ENCODE peak calls at places on chromosomes 4 and X, in four cellular contexts. T is mammary epithelial cell; R is CD8-positive, alpha-beta memory T cell; L is thoracic aorta. O is an unnamed sample.

GRCh38 chr4:2127609-2128300 is 68.6 kb downstream of the NAT8L start:
- DNase-seq in L (no peak), R (no peak), T (no peak), O (no peak)

GRCh38 chr4:26204911-26205368 is 115.9 kb upstream of the RBPJ start:
- DNase-seq in T (no peak), R (no peak), L (no peak), O (no peak)

GRCh38 chr4:120066182-120066524 is 495 bp downstream of the MAD2L1 start:
- DNase-seq in L (no peak), R (peak; percentile 28), T (no peak), O (no peak)

GRCh38 chr4:173522874-173523395 is 7.1 kb downstream of the HAND2 start:
- DNase-seq in L (no peak), T (no peak), R (no peak), O (no peak)

GRCh38 chr4:173525118-173526033 is 4.7 kb downstream of the HAND2 start:
- DNase-seq in T (no peak), R (no peak), L (no peak), O (no peak)

GRCh38 chrX:69034451-69034850 is 130.8 kb downstream of the PJA1 start:
- DNase-seq in T (no peak), R (no peak), L (no peak), O (no peak)

GRCh38 chr4:29551813-29552212 is 1168.4 kb upstream of the PCDH7 start:
- DNase-seq in R (no peak), L (no peak), T (no peak), O (no peak)

GRCh38 chr4:120826853-120827252 is 95.7 kb downstream of the PRDM5 start:
- DNase-seq in R (no peak), T (no peak), L (no peak), O (no peak)

GRCh38 chrX:15619053-15619772 is 18.5 kb upstream of the ACE2 start:
- DNase-seq in L (no peak), R (no peak), T (peak; percentile 93), O (peak; percentile 74)

GRCh38 chrX:49101629-49101984 is 21.9 kb upstream of the WDR45 start:
- DNase-seq in L (no peak), T (no peak), R (no peak), O (no peak)

GRCh38 chr4:10086506-10087120 is 30.0 kb downstream of the WDR1 start:
- DNase-seq in R (no peak), L (no peak), T (no peak), O (no peak)

GRCh38 chr4:150355404-150355803 is 226.5 kb upstream of the MAB21L2 start:
- DNase-seq in L (no peak), R (no peak), T (no peak), O (no peak)

GRCh38 chrX:136146614-136147319 is 566 bp upstream of the FHL1 start:
- DNase-seq in L (no peak), T (no peak), R (no peak), O (no peak)

GRCh38 chr4:98573791-98574190 is 84.6 kb downstream of the TSPAN5 start:
- DNase-seq in L (no peak), T (peak; percentile 53), R (no peak), O (no peak)

GRCh38 chr4:165199722-165200121 is 7.6 kb upstream of the KLHL2 start:
- DNase-seq in R (no peak), L (no peak), T (peak; percentile 88), O (no peak)

GRCh38 chrX:153816821-153817220 is 13.5 kb downstream of the PDZD4 start:
- DNase-seq in L (no peak), T (no peak), R (peak; percentile 10), O (no peak)

GRCh38 chr4:48366611-48367010 is 25.3 kb downstream of the SLAIN2 start:
- DNase-seq in T (no peak), L (no peak), R (no peak), O (no peak)

GRCh38 chrX:123846598-123847038 is 13.2 kb upstream of the XIAP start:
- DNase-seq in R (no peak), T (peak; percentile 44), L (no peak), O (no peak)

GRCh38 chr4:149713031-149713430 is 102.6 kb downstream of the IQCM start:
- DNase-seq in L (no peak), T (no peak), R (no peak), O (no peak)

GRCh38 chr4:95159384-95159783 is 389.4 kb downstream of the UNC5C start:
- DNase-seq in L (no peak), T (no peak), R (no peak), O (no peak)

GRCh38 chrX:31546130-31546529 is 474.3 kb upstream of the FTHL17 start:
- DNase-seq in R (no peak), L (no peak), T (peak; percentile 74), O (peak; percentile 45)

GRCh38 chr4:185681604-185682003 is 130.4 kb downstream of the SORBS2 start:
- DNase-seq in T (no peak), R (no peak), L (no peak), O (no peak)

GRCh38 chr4:164136181-164136616 is 617.7 kb upstream of the SMIM31 start:
- DNase-seq in R (no peak), T (peak; percentile 7), L (no peak), O (no peak)

GRCh38 chrX:55924574-55924973 is 207.0 kb downstream of the RRAGB start:
- DNase-seq in T (no peak), R (no peak), L (no peak), O (no peak)

GRCh38 chrX:119654112-119654531 is 38.8 kb downstream of the SEPTIN6 start:
- DNase-seq in L (no peak), R (no peak), T (no peak), O (no peak)

GRCh38 chrX:54484666-54485065 is 11.4 kb downstream of the FGD1 start:
- DNase-seq in L (no peak), T (no peak), R (no peak), O (no peak)

GRCh38 chrX:111244238-111244750 is 26.0 kb downstream of the CAPN6 start:
- DNase-seq in R (no peak), T (peak; percentile 5), L (no peak), O (no peak)

GRCh38 chr4:56049428-56050212 is 100.9 kb downstream of the CEP135 start:
- DNase-seq in T (peak; percentile 16), R (no peak), L (no peak), O (no peak)

GRCh38 chrX:106397788-106398538 is 213.8 kb upstream of the RADX start:
- DNase-seq in T (peak; percentile 12), R (no peak), L (no peak), O (no peak)

GRCh38 chr4:111628437-111628836 is 516.8 kb upstream of the FAM241A start:
- DNase-seq in R (no peak), T (no peak), L (no peak), O (no peak)

GRCh38 chr4:74367656-74368055 is 2.7 kb downstream of the EREG start:
- DNase-seq in L (no peak), T (no peak), R (no peak), O (no peak)

GRCh38 chr4:3629665-3630064 is 97.4 kb upstream of the LRPAP1 start:
- DNase-seq in R (no peak), L (no peak), T (no peak), O (no peak)

GRCh38 chr4:188495169-188495568 is 355.9 kb downstream of the TRIML1 start:
- DNase-seq in R (no peak), T (no peak), L (no peak), O (no peak)

GRCh38 chr4:22434895-22435294 is 81.0 kb downstream of the ADGRA3 start:
- DNase-seq in R (no peak), T (peak; percentile 42), L (no peak), O (no peak)

GRCh38 chrX:23737413-23737812 is 5.7 kb downstream of the ACOT9 start:
- DNase-seq in R (no peak), L (no peak), T (no peak), O (no peak)

GRCh38 chrX:23745786-23746185 is 2.7 kb upstream of the ACOT9 start:
- DNase-seq in R (no peak), L (no peak), T (no peak), O (no peak)

GRCh38 chrX:23742174-23742692 is 843 bp downstream of the ACOT9 start:
- DNase-seq in L (no peak), R (no peak), T (peak; percentile 59), O (peak; percentile 40)

GRCh38 chrX:23742693-23743622 is at the start of gene ACOT9:
- DNase-seq in T (peak; percentile 81), L (peak; percentile 68), R (peak; percentile 75), O (peak; percentile 69)
- H3K27ac ChIP-seq in T (peak within 1 kb of the TSS; percentile 94), L (peak within 1 kb of the TSS; percentile 98), R (peak within 1 kb of the TSS; percentile 71), O (peak within 1 kb of the TSS; percentile 95)

DNA sequence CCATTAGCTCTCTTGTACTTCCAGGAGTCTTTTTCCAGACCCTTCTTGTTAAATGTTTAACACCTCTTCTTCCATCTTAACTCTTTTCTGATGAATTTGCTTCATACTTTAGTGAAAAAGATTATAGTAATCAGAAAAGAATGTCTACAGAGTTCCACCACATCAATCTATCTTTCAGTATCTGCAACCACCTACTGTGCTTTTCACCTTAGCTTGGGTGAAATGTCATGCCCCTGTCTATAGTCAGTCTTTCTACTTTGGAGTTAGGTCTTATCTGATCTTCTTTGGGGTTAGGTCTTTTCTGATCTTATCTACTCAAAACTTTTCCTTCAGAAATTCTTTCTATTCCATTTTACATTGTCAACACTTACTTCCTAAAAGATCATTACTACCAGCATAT is 1310.2 kb downstream of the PCDH7 start:
- DNase-seq in L (no peak), R (no peak), T (no peak), O (no peak)
- H3K27ac ChIP-seq in L (no peak overlapping the region), R (no peak overlapping the region), T (no peak overlapping the region), O (no peak overlapping the region)

DNA sequence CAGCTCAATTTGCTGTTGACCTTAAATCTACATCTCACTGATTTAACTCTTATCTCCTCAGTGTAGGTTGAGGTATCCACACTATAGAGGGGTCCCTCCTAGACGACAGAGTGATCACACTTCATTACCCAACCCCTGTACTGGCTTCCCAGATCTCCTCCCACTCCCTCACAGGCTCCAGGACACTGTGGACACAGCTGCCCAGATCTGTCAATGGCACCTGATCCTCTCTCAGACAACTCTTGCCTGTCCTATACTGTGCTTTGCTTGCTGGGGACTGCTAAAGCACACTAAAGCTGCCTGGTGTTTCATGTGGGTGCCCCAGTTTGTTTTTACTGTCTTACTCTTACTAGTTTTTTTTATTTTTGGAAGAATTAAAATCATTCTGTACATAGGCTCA is 27.9 kb downstream of the RAB40AL start:
- DNase-seq in R (no peak), T (no peak), L (no peak), O (no peak)
- H3K27ac ChIP-seq in R (no peak overlapping the region), T (no peak overlapping the region), L (no peak overlapping the region), O (no peak overlapping the region)

GRCh38 chrX:74423289-74423985 is 2.1 kb downstream of the SLC16A2 start:
- DNase-seq in T (no peak), L (no peak), R (no peak), O (no peak)
- H3K27ac ChIP-seq in T (no peak overlapping the region), L (peak overlapping the region; percentile 66), R (no peak overlapping the region), O (no peak overlapping the region)

GRCh38 chr4:108877821-108878220 is 115.0 kb upstream of the ETNPPL start:
- DNase-seq in T (no peak), R (no peak), L (no peak), O (no peak)
- H3K27ac ChIP-seq in T (no peak overlapping the region), R (no peak overlapping the region), L (no peak overlapping the region), O (no peak overlapping the region)

DNA sequence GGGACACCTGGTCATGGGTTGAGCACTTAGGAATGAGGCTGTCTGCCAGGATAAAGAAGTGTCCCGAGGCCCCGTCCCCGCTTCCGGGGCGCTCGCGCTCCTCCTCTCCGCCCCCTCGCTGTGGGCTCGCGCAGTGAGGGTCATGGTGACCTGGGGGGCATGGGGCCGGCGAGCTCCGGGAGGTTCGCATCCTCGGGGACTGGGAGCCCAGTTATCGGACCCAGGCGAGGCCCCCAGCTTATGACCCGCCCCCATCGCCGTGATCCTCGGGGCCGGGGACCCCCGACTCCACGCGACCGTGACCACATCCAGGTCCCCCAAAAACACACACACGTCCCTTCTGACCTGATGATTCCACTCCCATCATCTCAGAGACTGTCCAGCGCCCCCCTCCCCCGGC is 35.3 kb upstream of the SRPX start:
- DNase-seq in R (no peak), T (no peak), L (no peak), O (no peak)
- H3K27ac ChIP-seq in R (no peak overlapping the region), T (no peak overlapping the region), L (no peak overlapping the region), O (no peak overlapping the region)